ENCODE peak calls at places on chromosome 5, in seven cellular contexts. One of them, this sample, is unnamed.

GRCh38 chr5:17918373-17919104 is 284.3 kb downstream of the TAF11L14 start:
- DNase-seq in neural progenitor cell: peak; percentile 47
- DNase-seq in GM23248: no peak
- DNase-seq in SK-N-SH: no peak
- DNase-seq in PC-3: no peak
- DNase-seq in MM.1S: no peak
- DNase-seq in HCT116: no peak
- DNase-seq in this sample: no peak

GRCh38 chr5:172715931-172716682 is 54.9 kb downstream of the DUSP1 start:
- DNase-seq in neural progenitor cell: peak; percentile 41
- DNase-seq in GM23248: peak; percentile 32
- DNase-seq in SK-N-SH: no peak
- DNase-seq in PC-3: peak; percentile 15
- DNase-seq in MM.1S: no peak
- DNase-seq in HCT116: no peak
- DNase-seq in this sample: no peak

GRCh38 chr5:172110260-172110815 is 77.7 kb downstream of the STK10 start:
- DNase-seq in neural progenitor cell: no peak
- DNase-seq in GM23248: no peak
- DNase-seq in SK-N-SH: no peak
- DNase-seq in PC-3: no peak
- DNase-seq in MM.1S: no peak
- DNase-seq in HCT116: no peak
- DNase-seq in this sample: no peak

GRCh38 chr5:37604290-37604689 is 225.2 kb downstream of the WDR70 start:
- DNase-seq in neural progenitor cell: no peak
- DNase-seq in GM23248: no peak
- DNase-seq in SK-N-SH: no peak
- DNase-seq in PC-3: no peak
- DNase-seq in MM.1S: no peak
- DNase-seq in HCT116: no peak
- DNase-seq in this sample: no peak

GRCh38 chr5:68028131-68028727 is 187.3 kb upstream of the PIK3R1 start:
- DNase-seq in neural progenitor cell: no peak
- DNase-seq in GM23248: peak; percentile 31
- DNase-seq in SK-N-SH: no peak
- DNase-seq in PC-3: no peak
- DNase-seq in MM.1S: no peak
- DNase-seq in HCT116: no peak
- DNase-seq in this sample: no peak

GRCh38 chr5:154522284-154522683 is 44.3 kb upstream of the HAND1 start:
- DNase-seq in neural progenitor cell: no peak
- DNase-seq in GM23248: no peak
- DNase-seq in SK-N-SH: no peak
- DNase-seq in PC-3: no peak
- DNase-seq in MM.1S: no peak
- DNase-seq in HCT116: no peak
- DNase-seq in this sample: no peak

GRCh38 chr5:179549973-179550510 is 312 bp upstream of the RUFY1 start:
- DNase-seq in neural progenitor cell: no peak
- DNase-seq in GM23248: peak; percentile 79
- DNase-seq in SK-N-SH: peak; percentile 59
- DNase-seq in PC-3: peak; percentile 12
- DNase-seq in MM.1S: no peak
- DNase-seq in HCT116: no peak
- DNase-seq in this sample: no peak

GRCh38 chr5:58022055-58022454 is 437.8 kb downstream of the PLK2 start:
- DNase-seq in neural progenitor cell: no peak
- DNase-seq in GM23248: peak; percentile 4
- DNase-seq in SK-N-SH: no peak
- DNase-seq in PC-3: no peak
- DNase-seq in MM.1S: no peak
- DNase-seq in HCT116: no peak
- DNase-seq in this sample: peak; percentile 30

GRCh38 chr5:109931049-109931448 is 241.3 kb downstream of the MAN2A1 start:
- DNase-seq in neural progenitor cell: no peak
- DNase-seq in GM23248: no peak
- DNase-seq in SK-N-SH: no peak
- DNase-seq in PC-3: no peak
- DNase-seq in MM.1S: peak; percentile 68
- DNase-seq in HCT116: no peak
- DNase-seq in this sample: no peak

GRCh38 chr5:30894811-30895210 is 298.7 kb upstream of the CDH6 start:
- DNase-seq in neural progenitor cell: no peak
- DNase-seq in GM23248: peak; percentile 30
- DNase-seq in SK-N-SH: no peak
- DNase-seq in PC-3: peak; percentile 41
- DNase-seq in MM.1S: no peak
- DNase-seq in HCT116: no peak
- DNase-seq in this sample: peak; percentile 8
- TF ChIP-seq EZH2phosphoT487 in neural progenitor cell: no peak
- TF ChIP-seq EZH2phosphoT487 in GM23248: no peak
- TF ChIP-seq EZH2phosphoT487 in SK-N-SH: no peak
- TF ChIP-seq EZH2phosphoT487 in PC-3: no peak
- TF ChIP-seq EZH2phosphoT487 in MM.1S: no peak
- TF ChIP-seq EZH2phosphoT487 in HCT116: no peak
- TF ChIP-seq EZH2phosphoT487 in this sample: no peak

GRCh38 chr5:41218929-41219328 is 5.6 kb upstream of the C6 start:
- DNase-seq in neural progenitor cell: no peak
- DNase-seq in GM23248: no peak
- DNase-seq in SK-N-SH: no peak
- DNase-seq in PC-3: no peak
- DNase-seq in MM.1S: no peak
- DNase-seq in HCT116: no peak
- DNase-seq in this sample: no peak

GRCh38 chr5:41219655-41220269 is 6.4 kb upstream of the C6 start:
- DNase-seq in neural progenitor cell: no peak
- DNase-seq in GM23248: no peak
- DNase-seq in SK-N-SH: no peak
- DNase-seq in PC-3: no peak
- DNase-seq in MM.1S: no peak
- DNase-seq in HCT116: no peak
- DNase-seq in this sample: no peak

DNA sequence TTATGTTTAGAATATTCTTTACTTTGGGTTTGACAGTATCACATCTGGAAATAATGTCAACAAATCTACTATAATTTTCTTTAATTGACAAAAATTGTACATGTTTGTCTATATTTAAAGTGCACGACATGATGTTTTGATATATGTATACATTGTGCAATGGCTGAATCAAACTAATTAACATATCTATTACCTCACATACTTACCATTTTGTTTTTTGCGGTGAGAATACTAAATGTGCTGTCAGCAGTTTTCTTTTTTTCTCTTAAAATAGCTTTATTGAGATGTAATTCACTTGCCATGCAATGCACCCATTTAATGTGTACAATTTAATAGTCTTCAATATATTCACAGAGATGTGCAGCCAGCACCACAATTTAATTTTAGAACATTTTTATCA is 10.6 kb upstream of the C6 start:
- DNase-seq in neural progenitor cell: no peak
- DNase-seq in GM23248: no peak
- DNase-seq in SK-N-SH: no peak
- DNase-seq in PC-3: no peak
- DNase-seq in MM.1S: no peak
- DNase-seq in HCT116: no peak
- DNase-seq in this sample: no peak
- H3K27ac ChIP-seq in neural progenitor cell: no peak overlapping the region
- H3K27ac ChIP-seq in GM23248: no peak overlapping the region
- H3K27ac ChIP-seq in SK-N-SH: no peak overlapping the region
- H3K27ac ChIP-seq in PC-3: no peak overlapping the region
- H3K27ac ChIP-seq in MM.1S: no peak overlapping the region
- H3K27ac ChIP-seq in HCT116: no peak overlapping the region
- H3K27ac ChIP-seq in this sample: no peak overlapping the region

DNA sequence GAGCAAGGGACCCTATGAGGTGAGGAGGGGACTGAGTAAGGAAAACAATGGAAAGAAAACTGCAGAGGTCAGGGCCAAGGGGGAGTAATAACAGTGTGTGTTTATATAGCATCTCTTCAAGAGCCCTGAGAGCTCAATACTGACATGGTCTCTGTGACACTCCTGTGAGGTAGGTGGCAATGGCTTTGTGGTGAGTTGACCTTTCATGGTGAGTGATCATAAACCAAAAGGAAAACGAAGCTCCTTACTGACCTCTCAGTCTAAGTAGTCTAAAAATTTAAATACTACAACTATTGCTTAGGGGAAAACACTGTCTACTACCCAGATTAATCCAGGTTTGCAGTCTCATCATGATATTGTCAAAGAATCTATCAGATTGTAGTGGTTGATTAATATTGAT is 130.9 kb downstream of the SNCAIP start:
- DNase-seq in neural progenitor cell: no peak
- DNase-seq in GM23248: no peak
- DNase-seq in SK-N-SH: no peak
- DNase-seq in PC-3: no peak
- DNase-seq in MM.1S: no peak
- DNase-seq in HCT116: no peak
- DNase-seq in this sample: no peak
- TF ChIP-seq EZH2phosphoT487 in neural progenitor cell: no peak
- TF ChIP-seq EZH2phosphoT487 in GM23248: no peak
- TF ChIP-seq EZH2phosphoT487 in SK-N-SH: no peak
- TF ChIP-seq EZH2phosphoT487 in PC-3: no peak
- TF ChIP-seq EZH2phosphoT487 in MM.1S: no peak
- TF ChIP-seq EZH2phosphoT487 in HCT116: no peak
- TF ChIP-seq EZH2phosphoT487 in this sample: no peak

DNA sequence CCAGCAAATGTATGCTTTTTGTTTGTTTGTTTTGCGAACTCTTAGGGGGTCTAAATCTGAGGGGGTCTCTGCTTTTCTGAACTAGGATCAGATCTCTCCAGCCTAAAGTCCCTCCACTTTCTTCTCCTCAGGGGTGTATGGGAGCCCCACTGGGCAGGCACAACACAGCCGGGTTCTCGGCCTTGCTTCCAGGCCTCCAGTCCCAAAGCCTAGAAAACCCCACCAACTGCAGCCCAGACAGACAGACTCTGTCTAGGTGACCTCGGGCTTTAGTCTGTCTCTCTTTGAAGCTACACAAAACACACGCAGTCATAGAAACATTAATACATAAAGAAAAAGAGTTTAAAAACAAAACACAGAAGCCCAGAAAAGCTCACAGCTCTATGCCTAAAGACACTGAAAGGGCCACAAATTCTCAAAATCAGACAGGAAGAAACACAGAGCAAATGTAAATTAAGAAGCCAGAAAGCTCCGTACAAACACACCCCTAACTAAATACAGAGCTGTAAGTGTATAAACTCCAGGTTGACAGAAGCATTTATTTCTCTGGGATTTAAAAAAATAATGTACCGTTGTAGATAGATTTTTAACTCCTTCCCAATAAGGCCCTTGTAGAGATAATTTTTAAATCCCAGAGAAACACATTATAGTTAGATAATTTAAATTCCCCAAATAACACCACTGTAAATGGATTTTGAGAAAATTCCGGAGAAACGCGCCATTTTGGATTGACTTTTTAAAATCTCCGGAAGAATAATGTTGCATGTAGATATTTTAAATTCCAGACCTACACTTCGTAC is 2.0 kb downstream of the PITX1 start:
- DNase-seq in neural progenitor cell: peak; percentile 51
- DNase-seq in GM23248: no peak
- DNase-seq in SK-N-SH: no peak
- DNase-seq in PC-3: peak; percentile 2
- DNase-seq in MM.1S: peak; percentile 21
- DNase-seq in HCT116: no peak
- DNase-seq in this sample: no peak
- H3K27ac ChIP-seq in neural progenitor cell: no peak overlapping the region
- H3K27ac ChIP-seq in GM23248: no peak overlapping the region
- H3K27ac ChIP-seq in SK-N-SH: no peak overlapping the region
- H3K27ac ChIP-seq in PC-3: no peak overlapping the region
- H3K27ac ChIP-seq in MM.1S: peak overlapping the region; percentile 56
- H3K27ac ChIP-seq in HCT116: peak overlapping the region; percentile 91
- H3K27ac ChIP-seq in this sample: peak overlapping the region; percentile 97

DNA sequence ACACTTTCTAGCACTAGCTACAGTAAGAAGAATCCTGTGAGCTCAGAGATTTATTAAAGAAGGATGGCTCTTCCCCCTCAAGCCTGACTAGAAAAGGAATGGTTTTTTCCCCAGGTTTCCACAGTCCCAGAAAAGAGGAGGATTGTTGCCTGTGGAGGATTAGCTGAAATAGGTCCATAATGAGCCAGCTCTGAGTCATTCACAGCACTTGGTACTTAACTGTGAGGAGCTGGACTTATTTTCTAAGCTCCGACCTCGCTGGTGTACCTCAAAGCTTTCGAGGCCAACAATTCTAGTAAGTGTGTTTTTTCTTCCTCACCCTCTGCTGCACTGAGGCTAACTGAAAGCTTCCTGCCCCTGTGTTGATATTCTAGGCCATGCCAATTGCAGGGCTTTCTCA is 222.5 kb upstream of the IL12B start:
- DNase-seq in neural progenitor cell: peak; percentile 6
- DNase-seq in GM23248: peak; percentile 77
- DNase-seq in SK-N-SH: no peak
- DNase-seq in PC-3: peak; percentile 48
- DNase-seq in MM.1S: no peak
- DNase-seq in HCT116: no peak
- DNase-seq in this sample: peak; percentile 17
- TF ChIP-seq EZH2phosphoT487 in neural progenitor cell: no peak
- TF ChIP-seq EZH2phosphoT487 in GM23248: no peak
- TF ChIP-seq EZH2phosphoT487 in SK-N-SH: no peak
- TF ChIP-seq EZH2phosphoT487 in PC-3: no peak
- TF ChIP-seq EZH2phosphoT487 in MM.1S: no peak
- TF ChIP-seq EZH2phosphoT487 in HCT116: no peak
- TF ChIP-seq EZH2phosphoT487 in this sample: no peak

DNA sequence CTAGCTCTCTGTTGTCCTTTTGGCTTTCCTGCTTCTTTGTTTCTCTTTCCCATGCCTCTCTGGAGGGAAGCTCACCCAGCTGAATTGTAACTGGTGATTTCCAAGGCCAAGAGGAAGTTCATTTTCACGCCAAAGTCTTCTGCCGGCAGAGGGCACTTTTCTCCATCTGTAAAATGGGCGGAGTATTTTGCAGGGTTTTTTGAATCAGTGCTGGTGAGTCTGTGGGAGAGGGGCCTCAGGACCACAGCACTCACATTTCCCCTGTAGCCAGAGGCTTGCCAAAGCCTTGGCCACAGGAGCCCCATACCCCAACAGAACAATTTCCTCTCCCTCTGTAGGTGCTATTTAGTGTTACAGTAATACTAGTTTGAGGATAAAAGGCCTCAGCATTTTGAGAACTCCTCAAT is 42.3 kb upstream of the MATR3 start:
- DNase-seq in neural progenitor cell: no peak
- DNase-seq in GM23248: no peak
- DNase-seq in SK-N-SH: no peak
- DNase-seq in PC-3: peak; percentile 48
- DNase-seq in MM.1S: no peak
- DNase-seq in HCT116: no peak
- DNase-seq in this sample: no peak
- H3K27ac ChIP-seq in neural progenitor cell: no peak overlapping the region
- H3K27ac ChIP-seq in GM23248: no peak overlapping the region
- H3K27ac ChIP-seq in SK-N-SH: no peak overlapping the region
- H3K27ac ChIP-seq in PC-3: no peak overlapping the region
- H3K27ac ChIP-seq in MM.1S: no peak overlapping the region
- H3K27ac ChIP-seq in HCT116: no peak overlapping the region
- H3K27ac ChIP-seq in this sample: no peak overlapping the region

This sample was measured in hepatocyte.